ENCODE peak calls at places on chromosomes 6 and 20, in nine cellular contexts. One of them, this sample, is unnamed.

GRCh38 chr20:37344506-37345338 is 1.2 kb upstream of the SRC start:
- DNase-seq in hepatocyte: peak; percentile 87
- DNase-seq in ACHN: peak; percentile 68
- DNase-seq in HCT116: no peak
- DNase-seq in NCI-H187: no peak
- DNase-seq in AG10803: no peak
- DNase-seq in pons: no peak
- DNase-seq in NCI-H2029 treated with DMSO at 0.1 percent for 48 hours: no peak
- DNase-seq in Right ventricle myocardium superior: no peak
- DNase-seq in this sample: no peak

GRCh38 chr6:11040134-11040533 is 4.0 kb downstream of the ELOVL2 start:
- DNase-seq in hepatocyte: no peak
- DNase-seq in ACHN: peak; percentile 25
- DNase-seq in HCT116: no peak
- DNase-seq in NCI-H187: no peak
- DNase-seq in AG10803: no peak
- DNase-seq in pons: no peak
- DNase-seq in NCI-H2029 treated with DMSO at 0.1 percent for 48 hours: no peak
- DNase-seq in Right ventricle myocardium superior: no peak
- DNase-seq in this sample: no peak

GRCh38 chr6:75329703-75330102 is 45.1 kb upstream of the TMEM30A start:
- DNase-seq in hepatocyte: no peak
- DNase-seq in ACHN: no peak
- DNase-seq in HCT116: no peak
- DNase-seq in NCI-H187: no peak
- DNase-seq in AG10803: no peak
- DNase-seq in pons: no peak
- DNase-seq in NCI-H2029 treated with DMSO at 0.1 percent for 48 hours: no peak
- DNase-seq in Right ventricle myocardium superior: no peak
- DNase-seq in this sample: no peak

GRCh38 chr20:3808141-3808479 is 12.0 kb downstream of the CDC25B start:
- DNase-seq in hepatocyte: peak; percentile 89
- DNase-seq in ACHN: peak; percentile 78
- DNase-seq in HCT116: peak; percentile 80
- DNase-seq in NCI-H187: no peak
- DNase-seq in AG10803: peak; percentile 96
- DNase-seq in pons: peak; percentile 71
- DNase-seq in NCI-H2029 treated with DMSO at 0.1 percent for 48 hours: peak; percentile 80
- DNase-seq in Right ventricle myocardium superior: peak; percentile 89
- DNase-seq in this sample: peak; percentile 97

GRCh38 chr6:125201961-125202729 is 48.6 kb downstream of the TPD52L1 start:
- DNase-seq in hepatocyte: peak; percentile 57
- DNase-seq in ACHN: peak; percentile 89
- DNase-seq in HCT116: peak; percentile 81
- DNase-seq in NCI-H187: no peak
- DNase-seq in AG10803: peak; percentile 80
- DNase-seq in pons: no peak
- DNase-seq in NCI-H2029 treated with DMSO at 0.1 percent for 48 hours: peak; percentile 28
- DNase-seq in Right ventricle myocardium superior: peak; percentile 75
- DNase-seq in this sample: peak; percentile 54

GRCh38 chr6:150008588-150008987 is 16.7 kb downstream of the RAET1L start:
- DNase-seq in hepatocyte: peak; percentile 61
- DNase-seq in ACHN: no peak
- DNase-seq in HCT116: peak; percentile 47
- DNase-seq in NCI-H187: no peak
- DNase-seq in AG10803: no peak
- DNase-seq in pons: no peak
- DNase-seq in NCI-H2029 treated with DMSO at 0.1 percent for 48 hours: no peak
- DNase-seq in Right ventricle myocardium superior: no peak
- DNase-seq in this sample: no peak

GRCh38 chr6:33208089-33208967 is at the start of gene RING1:
- DNase-seq in hepatocyte: peak; percentile 92
- DNase-seq in ACHN: peak; percentile 67
- DNase-seq in HCT116: no peak
- DNase-seq in NCI-H187: peak; percentile 36
- DNase-seq in AG10803: peak; percentile 76
- DNase-seq in pons: peak; percentile 78
- DNase-seq in NCI-H2029 treated with DMSO at 0.1 percent for 48 hours: peak; percentile 10
- DNase-seq in Right ventricle myocardium superior: peak; percentile 94
- DNase-seq in this sample: peak; percentile 67

GRCh38 chr6:104940881-104941693 is 15.8 kb upstream of the LIN28B start:
- DNase-seq in hepatocyte: peak; percentile 88
- DNase-seq in ACHN: no peak
- DNase-seq in HCT116: no peak
- DNase-seq in NCI-H187: no peak
- DNase-seq in AG10803: peak; percentile 17
- DNase-seq in pons: peak; percentile 20
- DNase-seq in NCI-H2029 treated with DMSO at 0.1 percent for 48 hours: no peak
- DNase-seq in Right ventricle myocardium superior: peak; percentile 51
- DNase-seq in this sample: peak; percentile 56

GRCh38 chr6:151100326-151100725 is 139.4 kb upstream of the AKAP12 start:
- DNase-seq in hepatocyte: no peak
- DNase-seq in ACHN: no peak
- DNase-seq in HCT116: no peak
- DNase-seq in NCI-H187: no peak
- DNase-seq in AG10803: no peak
- DNase-seq in pons: no peak
- DNase-seq in NCI-H2029 treated with DMSO at 0.1 percent for 48 hours: no peak
- DNase-seq in Right ventricle myocardium superior: no peak
- DNase-seq in this sample: no peak

GRCh38 chr20:19973920-19974620 is 43.1 kb upstream of the NAA20 start:
- DNase-seq in hepatocyte: peak; percentile 60
- DNase-seq in ACHN: no peak
- DNase-seq in HCT116: no peak
- DNase-seq in NCI-H187: no peak
- DNase-seq in AG10803: peak; percentile 94
- DNase-seq in pons: peak; percentile 82
- DNase-seq in NCI-H2029 treated with DMSO at 0.1 percent for 48 hours: no peak
- DNase-seq in Right ventricle myocardium superior: peak; percentile 85
- DNase-seq in this sample: no peak

This sample was measured in SK-MEL-5.